ENCODE peak calls at places on chromosomes 6 and 20, in four cellular contexts. Y is HepG2, L is K562, A is GM12878. J is an unnamed sample. For H3K4me1, the result is how much of the 10 kb centered on the place peaks cover.

GRCh38 chr20:2610941-2611720 is 41.3 kb upstream of the NOP56 start:
- DNase-seq in Y (no peak), L (no peak), A (no peak), J (no peak)

GRCh38 chr20:61901421-61902212 is 164.1 kb downstream of the TAF4 start:
- DNase-seq in Y (no peak), L (no peak), A (no peak), J (no peak)

GRCh38 chr6:118580585-118581419 is 32.7 kb downstream of the PLN start:
- DNase-seq in Y (peak), L (peak), A (no peak), J (no peak)

GRCh38 chr20:47231382-47232042 is 125.0 kb downstream of the ZMYND8 start:
- DNase-seq in Y (no peak), L (no peak), A (no peak), J (no peak)

GRCh38 chr6:154164397-154164796 is 125.4 kb downstream of the OPRM1 start:
- DNase-seq in Y (no peak), L (no peak), A (no peak), J (no peak)

GRCh38 chr6:3334579-3334978 is 75.8 kb downstream of the PSMG4 start:
- DNase-seq in Y (no peak), L (no peak), A (no peak), J (no peak)

GRCh38 chr20:44702776-44703175 is 12.4 kb upstream of the CCN5 start:
- DNase-seq in Y (no peak), L (no peak), A (no peak), J (no peak)

GRCh38 chr6:159654483-159655098 is 38.5 kb downstream of the SOD2 start:
- DNase-seq in Y (peak), L (peak), A (peak), J (no peak)

GRCh38 chr20:46023999-46024398 is 5.0 kb upstream of the SLC12A5 start:
- DNase-seq in Y (no peak), L (no peak), A (no peak), J (no peak)

GRCh38 chr6:22926613-22927348 is 357.4 kb downstream of the HDGFL1 start:
- DNase-seq in Y (no peak), L (no peak), A (no peak), J (no peak)

GRCh38 chr20:38136421-38137245 is 28.4 kb downstream of the TGM2 start:
- DNase-seq in Y (no peak), L (no peak), A (no peak), J (no peak)

GRCh38 chr20:35978041-35978513 is 9.7 kb downstream of the CNBD2 start:
- DNase-seq in Y (no peak), L (no peak), A (no peak), J (no peak)

GRCh38 chr20:50141018-50141675 is 12.4 kb downstream of the PEDS1 start:
- DNase-seq in Y (no peak), L (no peak), A (no peak), J (no peak)

GRCh38 chr20:51372176-51372803 is 170.2 kb downstream of the NFATC2 start:
- DNase-seq in Y (peak), L (peak), A (no peak), J (peak)

GRCh38 chr6:138654715-138655634 is 118.6 kb upstream of the CCDC28A start:
- DNase-seq in Y (no peak), L (no peak), A (peak), J (no peak)

GRCh38 chr6:72553531-72554202 is 68.2 kb upstream of the KCNQ5 start:
- DNase-seq in Y (no peak), L (peak), A (no peak), J (no peak)

GRCh38 chr6:105993769-105994521 is 92.2 kb upstream of the PRDM1 start:
- DNase-seq in Y (no peak), L (no peak), A (no peak), J (peak)

GRCh38 chr6:43673444-43674063 is 14.0 kb downstream of the MRPS18A start:
- DNase-seq in Y (no peak), L (no peak), A (no peak), J (no peak)

GRCh38 chr6:131629656-131630055 is 1.6 kb upstream of the MED23 start:
- DNase-seq in Y (no peak), L (peak), A (no peak), J (no peak)

GRCh38 chr20:58065508-58066361 is 162.7 kb downstream of the ANKRD60 start:
- DNase-seq in Y (no peak), L (no peak), A (no peak), J (no peak)

GRCh38 chr6:136751478-136751956 is 40.8 kb downstream of the MAP3K5 start:
- DNase-seq in Y (no peak), L (no peak), A (peak), J (no peak)

GRCh38 chr20:35912877-35913276 is 41.4 kb downstream of the SCAND1 start:
- DNase-seq in Y (no peak), L (no peak), A (no peak), J (no peak)

GRCh38 chr6:116531675-116532570 is 13.6 kb downstream of the TRAPPC3L start:
- DNase-seq in Y (peak), L (peak), A (no peak), J (peak)

GRCh38 chr20:45873409-45874116 is 7.5 kb upstream of the ZSWIM1 start:
- DNase-seq in Y (no peak), L (no peak), A (no peak), J (no peak)

GRCh38 chr20:46731770-46732169 is 22.3 kb downstream of the SLC2A10 start:
- DNase-seq in Y (no peak), L (peak), A (no peak), J (no peak)

GRCh38 chr20:53974785-53975555 is 95.4 kb downstream of the BCAS1 start:
- DNase-seq in Y (no peak), L (no peak), A (no peak), J (no peak)

GRCh38 chr6:141540207-141540606 is 592.5 kb upstream of the GJE1 start:
- DNase-seq in Y (no peak), L (no peak), A (no peak), J (no peak)

DNA sequence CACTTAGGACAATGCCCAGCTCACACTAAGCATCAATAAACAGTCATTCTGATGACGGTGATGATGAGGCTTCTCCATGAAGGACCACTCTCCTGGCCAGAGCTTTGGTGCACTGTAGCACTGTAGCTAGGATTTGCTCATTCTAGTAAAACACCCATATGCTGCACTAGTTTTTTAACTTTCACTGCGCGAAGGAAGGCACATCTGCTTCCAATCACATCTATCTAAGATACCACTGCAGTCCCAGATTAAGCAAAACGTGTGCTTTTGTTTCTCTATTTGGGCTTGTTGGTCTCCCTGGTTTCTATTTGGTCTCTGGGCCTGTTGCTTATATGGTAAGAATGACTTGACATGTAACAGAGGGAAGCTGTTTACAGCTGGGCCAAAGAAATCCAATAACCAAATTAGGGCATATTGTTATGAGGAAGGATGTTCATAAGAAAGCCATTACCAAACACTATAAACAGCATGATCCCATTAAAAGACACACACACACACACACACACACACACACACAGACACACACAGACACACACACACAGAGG is 62.4 kb downstream of the FAM229B start:
- DNase-seq in Y (no peak), L (no peak), A (no peak), J (no peak)
- TF ChIP-seq CREB1 in Y (no peak), L (no peak), A (no peak), J (no peak)

GRCh38 chr6:38509713-38510112 is 130.0 kb downstream of the BTBD9 start:
- DNase-seq in Y (peak), L (no peak), A (no peak), J (no peak)

GRCh38 chr6:38508286-38508685 is 131.4 kb downstream of the BTBD9 start:
- DNase-seq in Y (no peak), L (no peak), A (no peak), J (no peak)

GRCh38 chr6:38508894-38509293 is 130.8 kb downstream of the BTBD9 start:
- DNase-seq in Y (peak), L (no peak), A (no peak), J (no peak)

GRCh38 chr6:38512211-38512610 is 127.5 kb downstream of the BTBD9 start:
- DNase-seq in Y (no peak), L (no peak), A (no peak), J (no peak)

GRCh38 chr6:38510205-38510604 is 129.5 kb downstream of the BTBD9 start:
- DNase-seq in Y (no peak), L (no peak), A (no peak), J (no peak)
- H3K4me1 ChIP-seq in Y (under half), L (under half), A (under half), J (under half)

GRCh38 chr6:163366288-163366687 is 48.2 kb upstream of the QKI start:
- DNase-seq in Y (no peak), L (no peak), A (no peak), J (no peak)

GRCh38 chr6:163367388-163368183 is 46.9 kb upstream of the QKI start:
- DNase-seq in Y (no peak), L (no peak), A (no peak), J (no peak)

GRCh38 chr6:163369628-163370365 is 44.7 kb upstream of the QKI start:
- DNase-seq in Y (no peak), L (no peak), A (no peak), J (no peak)

GRCh38 chr6:163370807-163371206 is 43.7 kb upstream of the QKI start:
- DNase-seq in Y (no peak), L (no peak), A (no peak), J (no peak)

DNA sequence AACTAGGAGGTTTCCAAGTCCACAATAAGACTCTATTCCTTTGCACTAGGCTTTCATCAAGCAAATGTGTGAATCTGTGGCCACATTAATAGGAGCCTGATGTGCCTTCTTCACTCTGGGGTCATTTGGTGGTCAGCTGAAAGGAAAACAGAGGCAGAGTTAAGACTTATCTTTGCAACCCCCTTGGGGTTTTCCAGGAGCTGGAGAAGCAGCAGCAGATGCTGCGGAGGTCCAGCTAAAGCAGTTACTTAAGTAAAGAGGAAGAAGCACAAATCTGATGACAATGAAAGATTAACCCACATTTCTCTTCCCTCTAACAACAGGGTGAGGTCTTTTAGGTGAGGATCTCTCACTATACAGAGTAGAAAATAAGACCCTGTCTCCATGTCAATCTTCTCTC is 45.4 kb upstream of the QKI start:
- DNase-seq in Y (no peak), L (no peak), A (no peak), J (no peak)
- TF ChIP-seq MAX in Y (no peak), L (no peak), A (no peak), J (no peak)

DNA sequence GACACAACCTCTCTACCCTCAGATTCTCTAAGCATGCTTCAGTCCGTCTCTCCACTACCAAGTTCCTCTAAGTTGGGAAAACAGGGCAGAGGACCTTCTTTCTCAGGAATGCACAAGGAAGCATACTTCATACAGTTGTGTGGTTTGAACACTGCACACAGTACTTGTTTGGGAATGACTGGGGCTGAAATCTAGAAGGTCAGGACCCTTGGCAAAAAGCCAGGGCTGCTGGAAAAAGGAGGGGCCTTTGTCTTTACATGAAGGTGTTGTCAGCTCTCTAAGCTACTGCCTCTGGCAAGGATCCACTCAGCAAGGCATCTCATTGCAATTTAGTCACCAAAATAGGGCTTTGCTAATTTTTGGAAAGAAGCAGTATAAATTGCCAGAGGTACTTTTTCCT is 20.7 kb upstream of the HEY2 start:
- DNase-seq in Y (no peak), L (no peak), A (no peak), J (no peak)
- TF ChIP-seq CREB1 in Y (no peak), L (no peak), A (no peak), J (no peak)